ENCODE peak calls at places on chromosomes 1 and 21, in ten cellular contexts. W, F, P, E, Q, N, V, D, Y and S are unnamed samples.

GRCh38 chr21:31136891-31137290 is 98.6 kb upstream of the KRTAP19-8 start:
- DNase-seq in W (no peak), F (no peak), P (peak; percentile 30), E (no peak), Q (no peak), N (no peak), V (no peak), D (no peak), Y (no peak), S (no peak)

GRCh38 chr1:214983126-214983869 is 99.2 kb upstream of the KCNK2 start:
- DNase-seq in W (no peak), F (no peak), P (no peak), E (no peak), Q (no peak), N (no peak), V (no peak), D (no peak), Y (no peak), S (no peak)

GRCh38 chr21:35026153-35026499 is 23.0 kb downstream of the RUNX1 start:
- DNase-seq in W (no peak), F (no peak), P (no peak), E (no peak), Q (no peak), N (no peak), V (no peak), D (no peak), Y (no peak), S (no peak)

GRCh38 chr1:25473653-25474225 is 43.0 kb downstream of the MACO1 start:
- DNase-seq in W (no peak), F (no peak), P (no peak), E (no peak), Q (no peak), N (no peak), V (no peak), D (no peak), Y (no peak), S (no peak)

GRCh38 chr1:42419449-42419848 is 36.4 kb downstream of the ZMYND12 start:
- DNase-seq in W (no peak), F (peak; percentile 89), P (peak; percentile 64), E (peak; percentile 75), Q (no peak), N (no peak), V (no peak), D (no peak), Y (no peak), S (no peak)

GRCh38 chr1:150954708-150955107 is 19.9 kb downstream of the CERS2 start:
- DNase-seq in W (no peak), F (no peak), P (no peak), E (no peak), Q (no peak), N (no peak), V (no peak), D (no peak), Y (no peak), S (no peak)

GRCh38 chr1:32128479-32128878 is 20.6 kb downstream of the KPNA6 start:
- DNase-seq in W (no peak), F (no peak), P (no peak), E (no peak), Q (no peak), N (no peak), V (no peak), D (no peak), Y (no peak), S (no peak)

GRCh38 chr1:19028546-19029129 is 72.2 kb upstream of the IFFO2 start:
- DNase-seq in W (no peak), F (no peak), P (no peak), E (no peak), Q (no peak), N (no peak), V (no peak), D (no peak), Y (no peak), S (no peak)

GRCh38 chr1:76256289-76257223 is 182.0 kb downstream of the ST6GALNAC3 start:
- DNase-seq in W (no peak), F (no peak), P (no peak), E (no peak), Q (no peak), N (no peak), V (no peak), D (no peak), Y (no peak), S (no peak)

GRCh38 chr1:184445997-184446396 is 59.2 kb downstream of the C1orf21 start:
- DNase-seq in W (no peak), F (no peak), P (no peak), E (no peak), Q (no peak), N (no peak), V (no peak), D (no peak), Y (no peak), S (no peak)

GRCh38 chr1:70156529-70157120 is 48.8 kb downstream of the LRRC40 start:
- DNase-seq in W (no peak), F (no peak), P (no peak), E (no peak), Q (no peak), N (no peak), V (no peak), D (no peak), Y (no peak), S (no peak)

GRCh38 chr1:171788696-171789095 is 7.2 kb downstream of the METTL13 start:
- DNase-seq in W (no peak), F (no peak), P (no peak), E (no peak), Q (no peak), N (no peak), V (no peak), D (no peak), Y (no peak), S (no peak)

GRCh38 chr1:178172939-178173338 is 79.0 kb downstream of the RASAL2 start:
- DNase-seq in W (no peak), F (no peak), P (no peak), E (no peak), Q (no peak), N (no peak), V (no peak), D (no peak), Y (no peak), S (no peak)

GRCh38 chr21:35333831-35334593 is 284.9 kb upstream of the RUNX1 start:
- DNase-seq in W (no peak), F (no peak), P (no peak), E (peak; percentile 24), Q (no peak), N (no peak), V (no peak), D (no peak), Y (no peak), S (no peak)

GRCh38 chr1:108053291-108054023 is 88.5 kb upstream of the VAV3 start:
- DNase-seq in W (no peak), F (no peak), P (no peak), E (no peak), Q (no peak), N (no peak), V (no peak), D (no peak), Y (no peak), S (no peak)

GRCh38 chr1:108049083-108049819 is 84.3 kb upstream of the VAV3 start:
- DNase-seq in W (no peak), F (peak; percentile 27), P (peak; percentile 25), E (peak; percentile 41), Q (no peak), N (no peak), V (no peak), D (peak; percentile 68), Y (no peak), S (no peak)

GRCh38 chr1:108050134-108050533 is 85.2 kb upstream of the VAV3 start:
- DNase-seq in W (no peak), F (no peak), P (no peak), E (peak; percentile 18), Q (no peak), N (no peak), V (no peak), D (no peak), Y (no peak), S (no peak)

GRCh38 chr1:108051625-108052382 is 86.8 kb upstream of the VAV3 start:
- DNase-seq in W (no peak), F (peak; percentile 64), P (peak; percentile 37), E (no peak), Q (no peak), N (no peak), V (no peak), D (no peak), Y (peak; percentile 27), S (no peak)

DNA sequence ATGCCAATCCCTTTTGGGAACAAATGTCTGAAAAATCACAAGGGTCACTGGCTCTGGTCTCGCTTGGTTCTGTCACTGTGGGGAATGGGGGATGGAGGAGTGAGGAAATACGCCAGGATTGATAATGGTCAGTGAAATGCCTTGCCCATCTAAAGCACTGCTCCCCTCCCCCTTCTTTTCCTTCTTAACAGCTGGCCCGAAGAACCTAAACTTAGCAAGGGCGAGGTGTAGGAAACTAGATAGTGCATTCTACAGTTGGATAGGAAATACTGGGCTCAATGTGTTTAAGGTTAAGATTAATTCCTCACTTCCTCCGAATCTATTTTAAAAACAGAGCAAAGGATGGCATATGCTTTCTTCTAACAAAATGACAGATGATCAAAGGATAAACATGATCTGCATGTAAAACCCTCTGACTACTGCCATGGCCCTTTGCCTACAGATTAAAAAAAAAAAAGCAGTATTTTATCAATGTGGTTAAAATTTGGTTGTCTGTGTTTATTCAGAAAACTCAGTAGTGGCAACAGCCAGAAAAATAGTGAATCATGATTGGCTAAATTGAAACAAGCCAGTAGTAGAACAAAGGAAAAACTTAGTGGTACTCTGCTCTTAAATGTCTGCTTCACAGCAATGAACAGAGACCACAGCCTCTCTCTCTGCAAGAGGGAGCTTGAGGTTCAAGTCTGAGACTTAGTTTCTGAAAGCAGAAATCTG is 86.1 kb upstream of the VAV3 start:
- DNase-seq in W (no peak), F (peak; percentile 45), P (no peak), E (no peak), Q (no peak), N (no peak), V (no peak), D (no peak), Y (no peak), S (no peak)
- H3K9me3 ChIP-seq in W (no peaks in the 10 kb centered on the region), F (no peaks in the 10 kb centered on the region), P (no peaks in the 10 kb centered on the region), E (no peaks in the 10 kb centered on the region), Q (no peaks in the 10 kb centered on the region), N (no peaks in the 10 kb centered on the region), V (no peaks in the 10 kb centered on the region), D (no peaks in the 10 kb centered on the region), Y (no peaks in the 10 kb centered on the region), S (no peaks in the 10 kb centered on the region)

GRCh38 chr1:3976821-3977220 is 76.7 kb upstream of the C1orf174 start:
- DNase-seq in W (no peak), F (no peak), P (no peak), E (no peak), Q (no peak), N (no peak), V (no peak), D (no peak), Y (no peak), S (no peak)
- H3K9me3 ChIP-seq in W (no peaks in the 10 kb centered on the region), F (no peaks in the 10 kb centered on the region), P (no peaks in the 10 kb centered on the region), E (no peaks in the 10 kb centered on the region), Q (no peaks in the 10 kb centered on the region), N (no peaks in the 10 kb centered on the region), V (no peaks in the 10 kb centered on the region), D (no peaks in the 10 kb centered on the region), Y (no peaks in the 10 kb centered on the region), S (no peaks in the 10 kb centered on the region)

GRCh38 chr1:152626688-152627087 is 3.8 kb upstream of the LCE3A start:
- DNase-seq in W (no peak), F (no peak), P (no peak), E (no peak), Q (no peak), N (no peak), V (no peak), D (no peak), Y (no peak), S (no peak)
- H3K9me3 ChIP-seq in W (no peaks in the 10 kb centered on the region), F (no peaks in the 10 kb centered on the region), P (no peaks in the 10 kb centered on the region), E (peaks cover 15% of the 10 kb centered on the region), Q (no peaks in the 10 kb centered on the region), N (no peaks in the 10 kb centered on the region), V (no peaks in the 10 kb centered on the region), D (peaks cover 96% of the 10 kb centered on the region), Y (peaks cover 16% of the 10 kb centered on the region), S (no peaks in the 10 kb centered on the region)

GRCh38 chr1:49841767-49842166 is 182.0 kb downstream of the AGBL4 start:
- DNase-seq in W (no peak), F (no peak), P (no peak), E (no peak), Q (no peak), N (no peak), V (no peak), D (no peak), Y (no peak), S (no peak)
- H3K9me3 ChIP-seq in W (no peaks in the 10 kb centered on the region), F (no peaks in the 10 kb centered on the region), P (no peaks in the 10 kb centered on the region), E (peaks cover 58% of the 10 kb centered on the region), Q (no peaks in the 10 kb centered on the region), N (no peaks in the 10 kb centered on the region), V (no peaks in the 10 kb centered on the region), D (peaks cover 90% of the 10 kb centered on the region), Y (peaks cover 54% of the 10 kb centered on the region), S (peaks cover 13% of the 10 kb centered on the region)